ENCODE peak calls at places on chromosomes 4 and X, in five cellular contexts. Z is HT1080, D is thoracic aorta, R is ovary, S is lower lobe of right lung. Y is an unnamed sample.

GRCh38 chrX:151042852-151043251 is 59.7 kb downstream of the HMGB3 start:
- DNase-seq in Z (no peak), D (no peak), R (no peak), S (no peak), Y (no peak)

GRCh38 chr4:40314951-40315350 is 20.2 kb upstream of the CHRNA9 start:
- DNase-seq in Z (no peak), D (no peak), R (no peak), S (no peak), Y (no peak)

GRCh38 chrX:30618160-30618765 is 35.0 kb upstream of the GK start:
- DNase-seq in Z (no peak), D (no peak), R (no peak), S (no peak), Y (no peak)

GRCh38 chr4:47623916-47624554 is 139.0 kb downstream of the ATP10D start:
- DNase-seq in Z (peak), D (no peak), R (no peak), S (no peak), Y (no peak)

GRCh38 chrX:69538321-69538876 is 34.3 kb downstream of the NALF2 start:
- DNase-seq in Z (peak), D (no peak), R (peak), S (peak), Y (no peak)

GRCh38 chr4:163693211-163693610 is 198.7 kb downstream of the TMA16 start:
- DNase-seq in Z (peak), D (no peak), R (no peak), S (no peak), Y (no peak)

GRCh38 chr4:139849219-139849618 is 183.6 kb downstream of the MGST2 start:
- DNase-seq in Z (no peak), D (no peak), R (no peak), S (no peak), Y (no peak)

GRCh38 chr4:15232725-15233597 is 194.9 kb upstream of the C1QTNF7 start:
- DNase-seq in Z (peak), D (no peak), R (no peak), S (no peak), Y (no peak)

GRCh38 chr4:130099159-130099558 is 1003.2 kb downstream of the C4orf33 start:
- DNase-seq in Z (no peak), D (no peak), R (no peak), S (no peak), Y (no peak)

GRCh38 chr4:37892641-37893040 is 1.8 kb downstream of the TBC1D1 start:
- DNase-seq in Z (no peak), D (no peak), R (no peak), S (peak), Y (no peak)

GRCh38 chr4:1398686-1399507 is 7.3 kb downstream of the NKX1-1 start:
- DNase-seq in Z (no peak), D (no peak), R (no peak), S (peak), Y (no peak)

GRCh38 chr4:140695483-140695882 is 60.7 kb downstream of the TBC1D9 start:
- DNase-seq in Z (no peak), D (no peak), R (no peak), S (no peak), Y (no peak)

GRCh38 chrX:48516987-48517386 is 4.6 kb upstream of the EBP start:
- DNase-seq in Z (no peak), D (no peak), R (no peak), S (no peak), Y (no peak)

GRCh38 chr4:88033309-88033708 is 25.9 kb downstream of the PKD2 start:
- DNase-seq in Z (peak), D (no peak), R (peak), S (no peak), Y (peak)

GRCh38 chr4:105116616-105117319 is 29.9 kb upstream of the TET2 start:
- DNase-seq in Z (no peak), D (no peak), R (no peak), S (no peak), Y (no peak)

GRCh38 chr4:17168571-17168970 is 270.1 kb upstream of the LDB2 start:
- DNase-seq in Z (peak), D (no peak), R (no peak), S (no peak), Y (no peak)

GRCh38 chr4:7026107-7026506 is 17.1 kb upstream of the TADA2B start:
- DNase-seq in Z (no peak), D (no peak), R (no peak), S (no peak), Y (no peak)

GRCh38 chr4:7735961-7736360 is 203.7 kb downstream of the AFAP1 start:
- DNase-seq in Z (no peak), D (no peak), R (no peak), S (peak), Y (no peak)

GRCh38 chr4:2043396-2044118 is 15.6 kb upstream of the NAT8L start:
- DNase-seq in Z (no peak), D (no peak), R (no peak), S (no peak), Y (no peak)

GRCh38 chr4:98508825-98509539 is 149.4 kb downstream of the TSPAN5 start:
- DNase-seq in Z (no peak), D (no peak), R (no peak), S (no peak), Y (no peak)

Y was measured in DND-41.